ENCODE peak calls at places on chromosomes 13 and 19, in nine cellular contexts. K is cardiac septum; W is A673; F is activated gamma-delta T cell treated with anti-CD3 and anti-CD28 coated beads, Interleukin-2, amount 50 U/mL, for 16 hours; E is H9; Z is heart left ventricle; R is NCI-H1417; T is mucosa of descending colon; N is lower lobe of right lung. U is an unnamed sample.

GRCh38 chr19:57830071-57830602 is at the start of gene ZNF587B:
- DNase-seq in N (peak; percentile 67), Z (peak; percentile 83), F (no peak), T (peak; percentile 77), W (peak; percentile 71), K (peak; percentile 86), R (peak; percentile 10), E (peak; percentile 96), U (peak; percentile 85)

GRCh38 chr13:33519561-33520479 is 234.3 kb upstream of the STARD13 start:
- DNase-seq in N (no peak), Z (no peak), W (no peak), F (no peak), R (no peak), T (no peak), E (no peak), K (no peak), U (no peak)

GRCh38 chr13:111469916-111470506 is 149.6 kb downstream of the TEX29 start:
- DNase-seq in E (no peak), R (no peak), T (no peak), N (no peak), W (no peak), K (no peak), Z (no peak), F (no peak), U (no peak)

GRCh38 chr13:112892759-112893569 is 76.0 kb upstream of the MCF2L start:
- DNase-seq in W (no peak), F (no peak), T (peak; percentile 46), E (no peak), N (peak; percentile 47), R (peak; percentile 84), K (no peak), Z (no peak), U (peak; percentile 76)

GRCh38 chr19:35715981-35716734 is 1.6 kb upstream of the KMT2B start:
- DNase-seq in K (no peak), W (no peak), N (peak; percentile 77), F (no peak), R (peak; percentile 70), T (peak; percentile 72), Z (peak; percentile 68), E (no peak), U (peak; percentile 91)

GRCh38 chr13:42239644-42240043 is 32.3 kb upstream of the AKAP11 start:
- DNase-seq in W (no peak), Z (no peak), T (no peak), R (no peak), N (no peak), F (no peak), E (no peak), K (no peak), U (no peak)

GRCh38 chr19:39829702-39830275 is 4.2 kb downstream of the DYRK1B start:
- DNase-seq in Z (no peak), N (no peak), T (no peak), E (no peak), F (no peak), W (no peak), R (no peak), K (peak; percentile 27), U (peak; percentile 53)

GRCh38 chr13:46516624-46517318 is 36.2 kb upstream of the LRCH1 start:
- DNase-seq in N (no peak), K (no peak), W (peak; percentile 90), Z (no peak), R (no peak), F (no peak), T (no peak), E (no peak), U (no peak)

GRCh38 chr13:65940720-65941119 is 1289.4 kb downstream of the PCDH9 start:
- DNase-seq in T (no peak), R (peak; percentile 93), F (no peak), W (no peak), N (no peak), K (no peak), Z (peak; percentile 74), E (no peak), U (no peak)

GRCh38 chr13:41007359-41008118 is 11.6 kb downstream of the ELF1 start:
- DNase-seq in R (no peak), Z (no peak), W (no peak), K (no peak), E (no peak), T (no peak), N (no peak), F (no peak), U (no peak)

GRCh38 chr19:46392837-46393236 is 20.5 kb downstream of the CCDC8 start:
- DNase-seq in F (no peak), K (no peak), T (no peak), R (no peak), N (no peak), W (no peak), E (no peak), Z (no peak), U (no peak)

GRCh38 chr13:113559901-113560644 is 24.5 kb upstream of the TFDP1 start:
- DNase-seq in R (no peak), W (no peak), F (no peak), T (no peak), E (peak; percentile 23), K (peak; percentile 74), N (peak; percentile 27), Z (no peak), U (peak; percentile 71)

GRCh38 chr13:23928985-23929384 is 31.7 kb upstream of the C1QTNF9B start:
- DNase-seq in W (peak; percentile 20), F (no peak), E (no peak), Z (no peak), K (no peak), T (no peak), R (no peak), N (no peak), U (no peak)

GRCh38 chr19:45560038-45560437 is 24.6 kb downstream of the OPA3 start:
- DNase-seq in Z (no peak), W (no peak), F (no peak), R (no peak), K (no peak), T (no peak), E (no peak), N (no peak), U (no peak)

GRCh38 chr13:81171065-81171647 is 830.2 kb upstream of the SPRY2 start:
- DNase-seq in K (no peak), N (no peak), T (no peak), W (peak; percentile 44), R (peak; percentile 77), F (no peak), Z (no peak), E (no peak), U (no peak)

GRCh38 chr19:49153167-49153809 is 1.9 kb downstream of the HRC start:
- DNase-seq in W (no peak), R (no peak), Z (no peak), N (no peak), K (no peak), T (no peak), E (no peak), F (no peak), U (no peak)

GRCh38 chr19:47241919-47242644 is 11.1 kb upstream of the BBC3 start:
- DNase-seq in R (peak; percentile 24), Z (no peak), T (no peak), E (no peak), K (no peak), W (no peak), F (no peak), N (no peak), U (no peak)

GRCh38 chr13:93635687-93636086 is 409.1 kb downstream of the GPC6 start:
- DNase-seq in N (no peak), T (no peak), F (no peak), Z (no peak), E (no peak), R (no peak), K (no peak), W (no peak), U (no peak)

GRCh38 chr13:47459512-47459911 is 541.6 kb downstream of the SUCLA2 start:
- DNase-seq in Z (no peak), E (no peak), K (no peak), R (no peak), W (peak; percentile 15), N (no peak), F (no peak), T (no peak), U (no peak)

GRCh38 chr19:42261763-42262162 is 6.8 kb upstream of the ERF start:
- DNase-seq in N (no peak), T (no peak), F (no peak), R (no peak), K (no peak), E (no peak), W (no peak), Z (no peak), U (no peak)

U was measured in posterior vena cava.